ENCODE peak calls at places on chromosomes 13 and 19, in ten cellular contexts. F, X, Z, A, P, T, C, J, S and B are unnamed samples.

GRCh38 chr19:46976845-46977320 is 42.8 kb upstream of the NPAS1 start:
- DNase-seq in X (no peak), Z (no peak), T (peak), S (no peak), J (peak), F (peak), A (no peak), P (no peak), C (peak), B (no peak)

GRCh38 chr13:46759861-46760260 is 37.1 kb downstream of the ESD start:
- DNase-seq in F (peak), X (no peak), S (no peak), P (no peak), T (no peak), Z (no peak), C (no peak), J (no peak), A (no peak), B (no peak)

GRCh38 chr13:109880371-109881346 is 94.3 kb upstream of the IRS2 start:
- DNase-seq in T (no peak), A (no peak), S (no peak), Z (no peak), F (no peak), X (no peak), P (no peak), J (no peak), C (no peak), B (no peak)

GRCh38 chr13:73428137-73428536 is 369.3 kb downstream of the KLF5 start:
- DNase-seq in F (peak), T (peak), C (peak), X (peak), Z (peak), S (no peak), J (peak), A (no peak), P (no peak), B (no peak)

GRCh38 chr13:88068975-88069374 is 397.8 kb downstream of the SLITRK5 start:
- DNase-seq in S (no peak), C (no peak), J (no peak), P (no peak), X (no peak), Z (no peak), T (no peak), A (no peak), F (no peak), B (no peak)

GRCh38 chr13:99870541-99870940 is 101.0 kb downstream of the ZIC5 start:
- DNase-seq in S (peak), P (no peak), F (no peak), X (no peak), J (no peak), T (no peak), A (no peak), Z (no peak), C (no peak), B (no peak)

GRCh38 chr13:113802090-113802531 is 43.1 kb downstream of the TMEM255B start:
- DNase-seq in P (no peak), A (no peak), C (peak), X (no peak), Z (no peak), T (peak), S (no peak), F (peak), J (peak), B (no peak)

GRCh38 chr13:105406551-105406950 is 1128.9 kb downstream of the EFNB2 start:
- DNase-seq in Z (no peak), C (peak), S (no peak), A (no peak), T (no peak), X (no peak), F (no peak), P (no peak), J (no peak), B (no peak)

GRCh38 chr13:49938921-49939320 is 2.8 kb upstream of the SPRYD7 start:
- DNase-seq in J (no peak), T (no peak), A (no peak), F (peak), Z (no peak), P (no peak), C (no peak), S (no peak), X (peak), B (no peak)

GRCh38 chr19:16039081-16039480 is 37.2 kb upstream of the TPM4 start:
- DNase-seq in C (no peak), P (no peak), F (no peak), Z (no peak), S (no peak), J (no peak), X (no peak), T (no peak), A (no peak), B (no peak)

GRCh38 chr13:34364633-34365032 is 546.7 kb downstream of the RFC3 start:
- DNase-seq in X (no peak), J (peak), Z (no peak), A (no peak), C (no peak), P (no peak), S (no peak), T (peak), F (no peak), B (no peak)

GRCh38 chr13:48178126-48178525 is 54.9 kb upstream of the ITM2B start:
- DNase-seq in F (no peak), J (no peak), P (no peak), C (no peak), Z (no peak), X (no peak), T (no peak), S (no peak), A (no peak), B (no peak)

GRCh38 chr19:7246601-7247000 is 47.6 kb downstream of the INSR start:
- DNase-seq in J (no peak), C (no peak), S (no peak), A (no peak), X (no peak), P (no peak), Z (no peak), T (no peak), F (no peak), B (no peak)

GRCh38 chr19:34243876-34244578 is 10.3 kb upstream of the GARRE1 start:
- DNase-seq in X (no peak), A (no peak), F (no peak), J (no peak), P (no peak), Z (no peak), C (no peak), S (no peak), T (no peak), B (no peak)

GRCh38 chr19:15702590-15702930 is 25.3 kb upstream of the OR10H2 start:
- DNase-seq in S (peak), Z (peak), A (no peak), P (no peak), J (peak), X (peak), F (peak), T (no peak), C (peak), B (no peak)

GRCh38 chr19:52533901-52534300 is 6.4 kb downstream of the ZNF808 start:
- DNase-seq in P (no peak), S (no peak), X (no peak), F (no peak), A (no peak), J (peak), T (no peak), C (no peak), Z (no peak), B (no peak)

GRCh38 chr13:99992912-99993311 is 11.3 kb downstream of the ZIC2 start:
- DNase-seq in Z (no peak), F (no peak), A (no peak), X (peak), P (no peak), C (no peak), S (no peak), J (no peak), T (no peak), B (no peak)

GRCh38 chr13:23020246-23020843 is 160.4 kb upstream of the SGCG start:
- DNase-seq in A (peak), T (peak), J (peak), S (peak), F (peak), C (peak), X (peak), Z (no peak), P (peak), B (peak)

GRCh38 chr19:50778906-50779430 is 8.7 kb downstream of the GPR32 start:
- DNase-seq in S (no peak), A (no peak), C (no peak), X (no peak), J (no peak), F (no peak), Z (no peak), T (no peak), P (no peak), B (no peak)

GRCh38 chr19:39843919-39844793 is 2.0 kb downstream of the FBL start:
- DNase-seq in S (peak), X (peak), F (peak), A (peak), P (peak), C (peak), J (peak), T (peak), Z (no peak), B (no peak)

GRCh38 chr13:75600371-75600770 is 35.8 kb upstream of the LMO7 start:
- DNase-seq in C (no peak), J (no peak), A (no peak), X (no peak), Z (no peak), S (no peak), P (no peak), F (no peak), T (no peak), B (no peak)

GRCh38 chr19:48413879-48414623 is 20.6 kb downstream of the GRIN2D start:
- DNase-seq in P (no peak), T (peak), C (peak), F (no peak), A (no peak), X (no peak), Z (no peak), S (no peak), J (no peak), B (no peak)

GRCh38 chr13:111547726-111548273 is 227.4 kb downstream of the TEX29 start:
- DNase-seq in A (no peak), P (no peak), F (no peak), X (no peak), T (no peak), J (no peak), S (no peak), Z (no peak), C (no peak), B (no peak)

GRCh38 chr19:2743099-2743498 is 3.3 kb upstream of the SLC39A3 start:
- DNase-seq in J (no peak), A (peak), X (no peak), F (no peak), C (no peak), T (no peak), S (no peak), Z (no peak), P (no peak), B (no peak)

GRCh38 chr13:23081246-23081645 is 99.5 kb upstream of the SGCG start:
- DNase-seq in J (no peak), T (peak), Z (no peak), A (no peak), P (no peak), S (no peak), X (no peak), C (peak), F (peak), B (no peak)

GRCh38 chr13:48264052-48264451 is 31.0 kb downstream of the ITM2B start:
- DNase-seq in F (no peak), C (no peak), S (no peak), X (no peak), Z (no peak), A (no peak), J (no peak), P (no peak), T (no peak), B (no peak)

GRCh38 chr13:35345992-35346391 is 130.5 kb downstream of the MAB21L1 start:
- DNase-seq in X (no peak), A (no peak), S (no peak), Z (no peak), J (no peak), C (no peak), F (no peak), P (no peak), T (no peak), B (no peak)

GRCh38 chr19:18274303-18274775 is at the start of gene IQCN:
- DNase-seq in T (no peak), C (peak), X (peak), P (no peak), A (no peak), Z (no peak), S (no peak), F (peak), J (peak), B (no peak)

GRCh38 chr19:6343462-6343861 is 10.1 kb upstream of the ACER1 start:
- DNase-seq in C (no peak), T (no peak), Z (no peak), P (no peak), F (no peak), X (no peak), J (no peak), A (no peak), S (no peak), B (no peak)

GRCh38 chr19:3434630-3435553 is 45.4 kb downstream of the SMIM24 start:
- DNase-seq in T (peak), P (peak), S (peak), C (no peak), A (peak), Z (peak), F (peak), J (peak), X (peak), B (peak)

GRCh38 chr19:5183616-5184015 is 157.0 kb downstream of the PTPRS start:
- DNase-seq in C (no peak), Z (no peak), A (no peak), X (no peak), T (no peak), F (no peak), S (no peak), P (no peak), J (no peak), B (no peak)

GRCh38 chr13:53382008-53382407 is 353.4 kb downstream of the OLFM4 start:
- DNase-seq in A (no peak), Z (no peak), J (no peak), P (no peak), X (no peak), S (no peak), F (no peak), T (no peak), C (no peak), B (no peak)